ENCODE peak calls at places on chromosomes 7 and 10, in five cellular contexts. O is body of pancreas, S is natural killer cell, J is spleen, Z is AG08395. T is an unnamed sample.

GRCh38 chr7:116717137-116717536 is 45.1 kb downstream of the MET start:
- DNase-seq in S (no peak), Z (no peak), O (no peak), J (no peak), T (no peak)

GRCh38 chr7:127911968-127912511 is 119.2 kb downstream of the LRRC4 start:
- DNase-seq in Z (no peak), J (no peak), S (no peak), O (no peak), T (no peak)

GRCh38 chr10:116722736-116723427 is 19.5 kb downstream of the HSPA12A start:
- DNase-seq in O (no peak), S (no peak), Z (no peak), J (peak; percentile 51), T (no peak)

GRCh38 chr7:14687777-14688176 is 214.8 kb downstream of the DGKB start:
- DNase-seq in Z (no peak), O (no peak), J (no peak), S (no peak), T (peak; percentile 20)

GRCh38 chr7:70040971-70041766 is 442.9 kb downstream of the AUTS2 start:
- DNase-seq in Z (peak; percentile 25), O (no peak), S (no peak), J (no peak), T (peak; percentile 36)

GRCh38 chr7:40583653-40584424 is 449.0 kb downstream of the SUGCT start:
- DNase-seq in O (no peak), S (no peak), Z (no peak), J (no peak), T (no peak)

GRCh38 chr10:14812271-14812670 is 25.6 kb downstream of the CDNF start:
- DNase-seq in Z (no peak), J (no peak), S (no peak), O (no peak), T (no peak)

GRCh38 chr7:93569189-93569588 is 5.3 kb downstream of the CALCR start:
- DNase-seq in J (no peak), S (no peak), Z (no peak), O (no peak), T (no peak)

GRCh38 chr7:100894860-100895700 is 608 bp downstream of the ACHE start:
- DNase-seq in S (peak; percentile 53), Z (peak; percentile 23), J (peak; percentile 89), O (peak; percentile 64), T (no peak)

GRCh38 chr7:23680417-23681405 is 712 bp downstream of the FAM221A start:
- DNase-seq in O (peak; percentile 81), Z (peak; percentile 31), J (peak; percentile 87), S (peak; percentile 19), T (peak; percentile 53)

GRCh38 chr7:42283553-42283952 is 46.5 kb upstream of the GLI3 start:
- DNase-seq in J (no peak), Z (no peak), S (no peak), O (no peak), T (no peak)

GRCh38 chr7:24882989-24883631 is 96.9 kb downstream of the OSBPL3 start:
- DNase-seq in O (peak; percentile 30), S (no peak), J (no peak), Z (peak; percentile 85), T (no peak)

GRCh38 chr10:106571216-106571954 is 593.1 kb downstream of the SORCS1 start:
- DNase-seq in O (no peak), Z (peak; percentile 21), J (no peak), S (no peak), T (no peak)

GRCh38 chr7:141562972-141563371 is 11.8 kb downstream of the AGK start:
- DNase-seq in S (no peak), Z (no peak), J (no peak), O (no peak), T (no peak)

GRCh38 chr10:15672469-15672868 is 47.3 kb downstream of the ITGA8 start:
- DNase-seq in O (no peak), S (no peak), J (no peak), Z (no peak), T (no peak)

GRCh38 chr10:93199221-93199681 is 125.6 kb downstream of the CYP26A1 start:
- DNase-seq in J (no peak), S (no peak), O (peak; percentile 51), Z (peak; percentile 75), T (no peak)

GRCh38 chr10:84988011-84988410 is 659.6 kb downstream of the CCSER2 start:
- DNase-seq in S (no peak), O (no peak), Z (no peak), J (no peak), T (no peak)

GRCh38 chr10:62727935-62728334 is 76.6 kb upstream of the ADO start:
- DNase-seq in Z (no peak), S (no peak), O (no peak), J (no peak), T (no peak)